ENCODE peak calls at places on chromosomes 12 and 14, in nine cellular contexts. I is lower lobe of right lung; X is sigmoid colon; Q is stomach; O is upper lobe of right lung; C is GM23248; V is uterus; B is CD8-positive, alpha-beta memory T cell; T is ovary. F is an unnamed sample.

GRCh38 chr12:807041-807717 is 54.8 kb downstream of the WNK1 start:
- DNase-seq in I (no peak), X (no peak), Q (no peak), O (no peak), C (peak; percentile 24), V (no peak), B (no peak), T (no peak), F (peak; percentile 55)

GRCh38 chr14:99564903-99565259 is 39.1 kb downstream of the CCDC85C start:
- DNase-seq in I (no peak), X (no peak), Q (no peak), O (no peak), C (no peak), V (no peak), B (no peak), T (no peak), F (no peak)

GRCh38 chr12:104177663-104178501 is 37.7 kb upstream of the TXNRD1 start:
- DNase-seq in I (peak; percentile 53), X (peak; percentile 97), Q (peak; percentile 38), O (peak; percentile 69), C (peak; percentile 97), V (peak; percentile 90), B (no peak), T (peak; percentile 84), F (no peak)

GRCh38 chr12:42588981-42589464 is 523 bp downstream of the PRICKLE1 start:
- DNase-seq in I (no peak), X (peak; percentile 72), Q (no peak), O (peak; percentile 73), C (peak; percentile 71), V (peak; percentile 45), B (no peak), T (peak; percentile 47), F (no peak)

GRCh38 chr12:132288516-132289188 is 40.7 kb downstream of the GALNT9 start:
- DNase-seq in I (peak; percentile 31), X (no peak), Q (no peak), O (no peak), C (no peak), V (no peak), B (no peak), T (no peak), F (no peak)

GRCh38 chr14:54182419-54183040 is 214.3 kb upstream of the CDKN3 start:
- DNase-seq in I (no peak), X (no peak), Q (no peak), O (no peak), C (peak; percentile 91), V (no peak), B (no peak), T (no peak), F (no peak)

GRCh38 chr12:131894981-131895639 is 688 bp downstream of the ULK1 start:
- DNase-seq in I (no peak), X (peak; percentile 72), Q (peak; percentile 30), O (peak; percentile 68), C (peak; percentile 38), V (peak; percentile 36), B (no peak), T (no peak), F (no peak)

GRCh38 chr14:23695220-23695999 is 59.2 kb downstream of the DHRS2 start:
- DNase-seq in I (no peak), X (no peak), Q (peak; percentile 49), O (no peak), C (peak; percentile 35), V (no peak), B (no peak), T (peak; percentile 45), F (no peak)

GRCh38 chr14:99995700-99996356 is 69.4 kb upstream of the EVL start:
- DNase-seq in I (peak; percentile 67), X (peak; percentile 71), Q (peak; percentile 77), O (no peak), C (peak; percentile 69), V (peak; percentile 26), B (peak; percentile 53), T (no peak), F (peak; percentile 65)

GRCh38 chr14:68459480-68460136 is 333.3 kb downstream of the ZFP36L1 start:
- DNase-seq in I (no peak), X (no peak), Q (no peak), O (no peak), C (no peak), V (no peak), B (no peak), T (no peak), F (no peak)
- H3K4me3 ChIP-seq in I (no peak overlapping the region), X (no peak overlapping the region), Q (no peak overlapping the region), O (no peak overlapping the region), C (no peak overlapping the region), V (no peak overlapping the region), B (no peak overlapping the region), T (no peak overlapping the region), F (no peak overlapping the region)

GRCh38 chr12:93137656-93138612 is 208.8 kb upstream of the EEA1 start:
- DNase-seq in I (no peak), X (no peak), Q (no peak), O (no peak), C (peak; percentile 95), V (no peak), B (no peak), T (no peak), F (no peak)

GRCh38 chr12:93139028-93139665 is 210.1 kb upstream of the EEA1 start:
- DNase-seq in I (no peak), X (no peak), Q (no peak), O (no peak), C (no peak), V (no peak), B (no peak), T (no peak), F (no peak)

GRCh38 chr12:93140801-93141200 is 211.7 kb upstream of the EEA1 start:
- DNase-seq in I (no peak), X (no peak), Q (no peak), O (no peak), C (no peak), V (no peak), B (no peak), T (no peak), F (no peak)

GRCh38 chr12:93142881-93143280 is 213.8 kb upstream of the EEA1 start:
- DNase-seq in I (no peak), X (no peak), Q (no peak), O (no peak), C (no peak), V (no peak), B (no peak), T (no peak), F (no peak)

DNA sequence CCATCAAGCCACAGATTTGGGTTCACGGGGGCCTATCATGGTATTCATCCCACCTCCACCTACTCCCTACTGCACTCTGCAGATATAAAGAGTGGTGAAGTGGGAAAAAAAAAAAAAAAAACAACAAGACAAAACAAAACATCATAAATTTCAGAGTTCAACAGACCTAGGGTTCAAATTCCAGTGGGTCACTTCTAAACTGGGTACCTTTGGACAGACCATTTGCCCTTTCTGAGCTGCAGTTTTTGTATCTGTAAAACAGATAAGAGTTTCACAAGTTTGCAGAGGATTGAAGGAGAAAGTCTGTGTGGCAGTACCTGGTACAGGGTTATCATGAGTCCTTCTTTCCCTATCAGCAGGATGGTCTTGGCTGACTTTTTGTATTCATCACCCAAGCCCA is 211.2 kb upstream of the EEA1 start:
- DNase-seq in I (no peak), X (no peak), Q (no peak), O (no peak), C (no peak), V (no peak), B (no peak), T (no peak), F (no peak)
- H3K4me1 ChIP-seq in I (peaks cover 29% of the 10 kb centered on the region), X (peaks cover 26% of the 10 kb centered on the region), Q (peaks cover under 1% of the 10 kb centered on the region), O (peaks cover 4% of the 10 kb centered on the region), C (peaks cover 28% of the 10 kb centered on the region), V (no peaks in the 10 kb centered on the region), B (peaks cover under 1% of the 10 kb centered on the region), T (no peaks in the 10 kb centered on the region), F (peaks cover 6% of the 10 kb centered on the region)

GRCh38 chr14:91722386-91722785 is 9.5 kb downstream of the CATSPERB start:
- DNase-seq in I (no peak), X (no peak), Q (no peak), O (no peak), C (peak; percentile 58), V (no peak), B (no peak), T (no peak), F (no peak)
- H3K4me3 ChIP-seq in I (no peak overlapping the region), X (no peak overlapping the region), Q (no peak overlapping the region), O (no peak overlapping the region), C (no peak overlapping the region), V (no peak overlapping the region), B (no peak overlapping the region), T (no peak overlapping the region), F (no peak overlapping the region)

DNA sequence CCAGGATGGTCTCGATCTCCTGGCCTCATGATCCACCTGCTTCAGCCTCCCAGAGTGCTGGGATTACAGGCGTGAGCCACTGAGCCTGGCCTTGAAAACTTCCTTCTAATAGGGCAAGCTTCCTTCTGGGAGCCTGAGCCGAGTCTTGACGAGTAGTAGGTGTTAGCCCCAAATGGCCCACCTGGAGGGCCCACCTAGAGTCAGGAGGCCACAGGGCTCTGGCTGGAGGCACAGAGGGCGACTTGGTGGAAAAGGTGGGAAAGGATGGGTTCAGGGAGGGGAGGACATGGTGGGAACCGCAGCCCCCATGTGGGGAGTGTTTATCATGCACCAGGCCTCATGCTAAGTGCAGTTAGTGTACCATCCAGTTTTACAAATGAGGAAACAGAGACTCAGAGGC is 3.0 kb upstream of the LRP1-AS start:
- DNase-seq in I (no peak), X (peak; percentile 61), Q (no peak), O (no peak), C (no peak), V (no peak), B (no peak), T (no peak), F (no peak)
- H3K4me1 ChIP-seq in I (peaks cover 98% of the 10 kb centered on the region), X (peaks cover 83% of the 10 kb centered on the region), Q (peaks cover 77% of the 10 kb centered on the region), O (peaks cover 73% of the 10 kb centered on the region), C (peaks cover 83% of the 10 kb centered on the region), V (peaks cover 36% of the 10 kb centered on the region), B (no peaks in the 10 kb centered on the region), T (peaks cover 59% of the 10 kb centered on the region), F (no peaks in the 10 kb centered on the region)

GRCh38 chr12:15701721-15702156 is 87.4 kb downstream of the EPS8 start:
- DNase-seq in I (no peak), X (no peak), Q (no peak), O (no peak), C (peak; percentile 80), V (no peak), B (no peak), T (no peak), F (no peak)
- H3K4me3 ChIP-seq in I (no peak overlapping the region), X (no peak overlapping the region), Q (no peak overlapping the region), O (no peak overlapping the region), C (peak overlapping the region; percentile 48), V (no peak overlapping the region), B (no peak overlapping the region), T (no peak overlapping the region), F (no peak overlapping the region)

DNA sequence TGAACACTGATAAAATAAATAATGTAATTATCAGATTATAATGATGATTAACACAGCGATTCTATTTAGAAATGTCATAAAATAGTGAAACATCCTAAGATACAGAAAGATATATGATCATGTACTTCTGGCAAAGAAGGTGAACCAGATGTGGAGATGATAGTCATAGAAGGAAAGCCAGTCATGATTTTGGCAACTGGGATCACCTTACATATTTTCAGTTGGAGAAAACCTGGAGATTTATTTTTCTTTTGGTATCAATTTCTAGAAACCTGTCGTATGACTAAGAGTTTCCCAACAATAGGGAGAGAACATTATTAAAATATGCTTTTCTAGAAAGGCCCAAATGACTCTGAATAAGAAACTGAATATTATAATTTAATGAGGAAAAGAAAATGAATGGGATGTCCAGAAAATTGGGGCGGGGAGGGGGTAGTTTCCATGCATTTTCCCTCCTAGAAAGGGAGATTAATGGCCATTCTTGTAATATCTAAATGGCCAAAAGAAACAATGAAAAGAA is 396.4 kb downstream of the ZFP36L1 start:
- DNase-seq in I (no peak), X (no peak), Q (no peak), O (no peak), C (no peak), V (no peak), B (no peak), T (no peak), F (no peak)
- H3K4me1 ChIP-seq in I (peaks cover 82% of the 10 kb centered on the region), X (peaks cover 97% of the 10 kb centered on the region), Q (peaks cover 14% of the 10 kb centered on the region), O (peaks cover 52% of the 10 kb centered on the region), C (peaks cover 69% of the 10 kb centered on the region), V (peaks cover 26% of the 10 kb centered on the region), B (no peaks in the 10 kb centered on the region), T (peaks cover 54% of the 10 kb centered on the region), F (peaks cover 8% of the 10 kb centered on the region)